ENCODE peak calls at places on chromosomes 7 and 10, in nine cellular contexts. Y, D, K, M, E, X, H, O and I are unnamed samples.

GRCh38 chr10:110568055-110568735 is 700 bp downstream of the SMC3 start:
- DNase-seq in Y (no peak), D (peak), K (peak), M (peak), E (peak), X (no peak), H (peak), O (peak), I (peak)

GRCh38 chr10:7317799-7318446 is 92.9 kb downstream of the SFMBT2 start:
- DNase-seq in Y (no peak), D (no peak), K (no peak), M (no peak), E (no peak), X (no peak), H (no peak), O (no peak), I (no peak)

GRCh38 chr7:99868246-99868645 is 8.6 kb downstream of the OR2AE1 start:
- DNase-seq in Y (no peak), D (no peak), K (no peak), M (no peak), E (no peak), X (no peak), H (no peak), O (no peak), I (no peak)

GRCh38 chr10:102868976-102869289 is 337 bp upstream of the AS3MT start:
- DNase-seq in Y (no peak), D (no peak), K (no peak), M (no peak), E (peak), X (no peak), H (no peak), O (no peak), I (no peak)

GRCh38 chr10:62492012-62492869 is 118.1 kb downstream of the ZNF365 start:
- DNase-seq in Y (no peak), D (no peak), K (no peak), M (no peak), E (no peak), X (peak), H (peak), O (no peak), I (peak)

GRCh38 chr10:120115959-120116358 is 223.4 kb downstream of the SEC23IP start:
- DNase-seq in Y (no peak), D (no peak), K (no peak), M (no peak), E (no peak), X (no peak), H (no peak), O (no peak), I (no peak)

GRCh38 chr7:16504019-16504418 is 22.6 kb upstream of the LRRC72 start:
- DNase-seq in Y (no peak), D (no peak), K (no peak), M (no peak), E (no peak), X (peak), H (no peak), O (no peak), I (no peak)

GRCh38 chr10:70130878-70131559 is 1.6 kb downstream of the AIFM2 start:
- DNase-seq in Y (no peak), D (no peak), K (peak), M (no peak), E (no peak), X (peak), H (no peak), O (no peak), I (no peak)

GRCh38 chr10:102773986-102774385 is 30.2 kb downstream of the WBP1L start:
- DNase-seq in Y (no peak), D (no peak), K (no peak), M (peak), E (no peak), X (peak), H (no peak), O (no peak), I (no peak)

GRCh38 chr7:132878228-132878919 is 203.5 kb downstream of the CHCHD3 start:
- DNase-seq in Y (no peak), D (no peak), K (no peak), M (no peak), E (no peak), X (no peak), H (no peak), O (no peak), I (no peak)

GRCh38 chr10:70678757-70679489 is 6.6 kb downstream of the ADAMTS14 start:
- DNase-seq in Y (no peak), D (no peak), K (no peak), M (no peak), E (no peak), X (no peak), H (no peak), O (no peak), I (no peak)

GRCh38 chr10:17226891-17227303 is 1.1 kb upstream of the VIM start:
- DNase-seq in Y (no peak), D (no peak), K (peak), M (no peak), E (no peak), X (no peak), H (no peak), O (no peak), I (no peak)

GRCh38 chr7:121288894-121289293 is 39.9 kb upstream of the WNT16 start:
- DNase-seq in Y (no peak), D (no peak), K (no peak), M (no peak), E (no peak), X (peak), H (no peak), O (no peak), I (no peak)

GRCh38 chr7:38070718-38071117 is 107.3 kb upstream of the STARD3NL start:
- DNase-seq in Y (no peak), D (peak), K (no peak), M (no peak), E (peak), X (peak), H (no peak), O (no peak), I (no peak)

GRCh38 chr10:102675887-102676616 is 31.8 kb downstream of the TRIM8 start:
- DNase-seq in Y (peak), D (no peak), K (peak), M (no peak), E (peak), X (peak), H (no peak), O (no peak), I (no peak)